ENCODE peak calls at places on chromosomes 12 and 14, in eight cellular contexts. One of them, this sample, is unnamed.

GRCh38 chr12:25241171-25242020 is 9.3 kb downstream of the KRAS start:
- DNase-seq in NCI-H510A: no peak
- DNase-seq in MM.1S: peak
- DNase-seq in stimulated activated CD4-positive, alpha-beta T cell treated with anti-CD3 and anti-CD28 coated beads, TNF-alpha, amount 100 ng/mL, for 4 hours: no peak
- DNase-seq in fibroblast of mammary gland: peak
- DNase-seq in HL-60: no peak
- DNase-seq in pancreas: no peak
- DNase-seq in KBM-7: peak
- DNase-seq in this sample: no peak

GRCh38 chr12:121804417-121805111 is 755 bp downstream of the SETD1B start:
- DNase-seq in fibroblast of mammary gland: no peak
- DNase-seq in HL-60: no peak
- DNase-seq in NCI-H510A: peak
- DNase-seq in MM.1S: no peak
- DNase-seq in pancreas: no peak
- DNase-seq in stimulated activated CD4-positive, alpha-beta T cell treated with anti-CD3 and anti-CD28 coated beads, TNF-alpha, amount 100 ng/mL, for 4 hours: no peak
- DNase-seq in KBM-7: peak
- DNase-seq in this sample: no peak

GRCh38 chr14:104591506-104592291 is 12.1 kb downstream of the C14orf180 start:
- DNase-seq in MM.1S: no peak
- DNase-seq in fibroblast of mammary gland: no peak
- DNase-seq in NCI-H510A: no peak
- DNase-seq in KBM-7: no peak
- DNase-seq in stimulated activated CD4-positive, alpha-beta T cell treated with anti-CD3 and anti-CD28 coated beads, TNF-alpha, amount 100 ng/mL, for 4 hours: no peak
- DNase-seq in pancreas: no peak
- DNase-seq in HL-60: no peak
- DNase-seq in this sample: no peak

GRCh38 chr14:33516898-33517436 is 433.9 kb downstream of the EGLN3 start:
- DNase-seq in MM.1S: no peak
- DNase-seq in fibroblast of mammary gland: no peak
- DNase-seq in pancreas: no peak
- DNase-seq in stimulated activated CD4-positive, alpha-beta T cell treated with anti-CD3 and anti-CD28 coated beads, TNF-alpha, amount 100 ng/mL, for 4 hours: no peak
- DNase-seq in KBM-7: no peak
- DNase-seq in NCI-H510A: no peak
- DNase-seq in HL-60: no peak
- DNase-seq in this sample: no peak

GRCh38 chr12:47844264-47845020 is 24.7 kb upstream of the HDAC7 start:
- DNase-seq in pancreas: no peak
- DNase-seq in HL-60: no peak
- DNase-seq in KBM-7: no peak
- DNase-seq in MM.1S: no peak
- DNase-seq in stimulated activated CD4-positive, alpha-beta T cell treated with anti-CD3 and anti-CD28 coated beads, TNF-alpha, amount 100 ng/mL, for 4 hours: no peak
- DNase-seq in NCI-H510A: no peak
- DNase-seq in fibroblast of mammary gland: peak
- DNase-seq in this sample: no peak

GRCh38 chr12:27999970-28000369 is 27.4 kb upstream of the PTHLH start:
- DNase-seq in fibroblast of mammary gland: no peak
- DNase-seq in HL-60: no peak
- DNase-seq in NCI-H510A: no peak
- DNase-seq in pancreas: no peak
- DNase-seq in KBM-7: no peak
- DNase-seq in stimulated activated CD4-positive, alpha-beta T cell treated with anti-CD3 and anti-CD28 coated beads, TNF-alpha, amount 100 ng/mL, for 4 hours: no peak
- DNase-seq in MM.1S: no peak
- DNase-seq in this sample: no peak

GRCh38 chr12:106140223-106140986 is 1.7 kb upstream of the NUAK1 start:
- DNase-seq in MM.1S: no peak
- DNase-seq in fibroblast of mammary gland: no peak
- DNase-seq in pancreas: no peak
- DNase-seq in HL-60: no peak
- DNase-seq in NCI-H510A: no peak
- DNase-seq in KBM-7: no peak
- DNase-seq in stimulated activated CD4-positive, alpha-beta T cell treated with anti-CD3 and anti-CD28 coated beads, TNF-alpha, amount 100 ng/mL, for 4 hours: no peak
- DNase-seq in this sample: no peak

GRCh38 chr14:102796661-102797190 is 19.5 kb downstream of the TRAF3 start:
- DNase-seq in stimulated activated CD4-positive, alpha-beta T cell treated with anti-CD3 and anti-CD28 coated beads, TNF-alpha, amount 100 ng/mL, for 4 hours: no peak
- DNase-seq in fibroblast of mammary gland: no peak
- DNase-seq in NCI-H510A: no peak
- DNase-seq in KBM-7: no peak
- DNase-seq in pancreas: no peak
- DNase-seq in MM.1S: no peak
- DNase-seq in HL-60: no peak
- DNase-seq in this sample: no peak

GRCh38 chr14:69532561-69533335 is 41.9 kb downstream of the CCDC177 start:
- DNase-seq in NCI-H510A: no peak
- DNase-seq in pancreas: no peak
- DNase-seq in KBM-7: no peak
- DNase-seq in fibroblast of mammary gland: no peak
- DNase-seq in stimulated activated CD4-positive, alpha-beta T cell treated with anti-CD3 and anti-CD28 coated beads, TNF-alpha, amount 100 ng/mL, for 4 hours: no peak
- DNase-seq in HL-60: no peak
- DNase-seq in MM.1S: no peak
- DNase-seq in this sample: no peak

GRCh38 chr12:122050706-122051105 is 27.9 kb upstream of the MLXIP start:
- DNase-seq in fibroblast of mammary gland: no peak
- DNase-seq in pancreas: no peak
- DNase-seq in NCI-H510A: no peak
- DNase-seq in stimulated activated CD4-positive, alpha-beta T cell treated with anti-CD3 and anti-CD28 coated beads, TNF-alpha, amount 100 ng/mL, for 4 hours: no peak
- DNase-seq in KBM-7: no peak
- DNase-seq in MM.1S: no peak
- DNase-seq in HL-60: no peak
- DNase-seq in this sample: no peak

GRCh38 chr14:88793259-88793625 is 489 bp upstream of the EML5 start:
- DNase-seq in KBM-7: no peak
- DNase-seq in stimulated activated CD4-positive, alpha-beta T cell treated with anti-CD3 and anti-CD28 coated beads, TNF-alpha, amount 100 ng/mL, for 4 hours: no peak
- DNase-seq in HL-60: no peak
- DNase-seq in pancreas: peak
- DNase-seq in fibroblast of mammary gland: no peak
- DNase-seq in NCI-H510A: no peak
- DNase-seq in MM.1S: no peak
- DNase-seq in this sample: no peak

GRCh38 chr12:49603721-49604120 is 1.7 kb downstream of the FAM186B start:
- DNase-seq in NCI-H510A: no peak
- DNase-seq in HL-60: no peak
- DNase-seq in fibroblast of mammary gland: no peak
- DNase-seq in stimulated activated CD4-positive, alpha-beta T cell treated with anti-CD3 and anti-CD28 coated beads, TNF-alpha, amount 100 ng/mL, for 4 hours: no peak
- DNase-seq in pancreas: no peak
- DNase-seq in MM.1S: no peak
- DNase-seq in KBM-7: no peak
- DNase-seq in this sample: no peak

GRCh38 chr12:38915783-38916182 is 10.4 kb upstream of the CPNE8 start:
- DNase-seq in KBM-7: peak
- DNase-seq in pancreas: no peak
- DNase-seq in stimulated activated CD4-positive, alpha-beta T cell treated with anti-CD3 and anti-CD28 coated beads, TNF-alpha, amount 100 ng/mL, for 4 hours: no peak
- DNase-seq in HL-60: no peak
- DNase-seq in MM.1S: no peak
- DNase-seq in NCI-H510A: no peak
- DNase-seq in fibroblast of mammary gland: no peak
- DNase-seq in this sample: no peak

GRCh38 chr14:97848351-97848980 is 1051.3 kb downstream of the VRK1 start:
- DNase-seq in fibroblast of mammary gland: no peak
- DNase-seq in pancreas: no peak
- DNase-seq in HL-60: no peak
- DNase-seq in MM.1S: no peak
- DNase-seq in KBM-7: no peak
- DNase-seq in stimulated activated CD4-positive, alpha-beta T cell treated with anti-CD3 and anti-CD28 coated beads, TNF-alpha, amount 100 ng/mL, for 4 hours: no peak
- DNase-seq in NCI-H510A: peak
- DNase-seq in this sample: no peak

GRCh38 chr14:88553886-88554457 is 835 bp downstream of the PTPN21 start:
- DNase-seq in stimulated activated CD4-positive, alpha-beta T cell treated with anti-CD3 and anti-CD28 coated beads, TNF-alpha, amount 100 ng/mL, for 4 hours: no peak
- DNase-seq in NCI-H510A: no peak
- DNase-seq in MM.1S: no peak
- DNase-seq in fibroblast of mammary gland: peak
- DNase-seq in pancreas: no peak
- DNase-seq in HL-60: no peak
- DNase-seq in KBM-7: peak
- DNase-seq in this sample: no peak

GRCh38 chr14:23286904-23287479 is 1.1 kb upstream of the HOMEZ start:
- DNase-seq in KBM-7: no peak
- DNase-seq in NCI-H510A: no peak
- DNase-seq in MM.1S: no peak
- DNase-seq in fibroblast of mammary gland: peak
- DNase-seq in pancreas: no peak
- DNase-seq in stimulated activated CD4-positive, alpha-beta T cell treated with anti-CD3 and anti-CD28 coated beads, TNF-alpha, amount 100 ng/mL, for 4 hours: no peak
- DNase-seq in HL-60: no peak
- DNase-seq in this sample: no peak

GRCh38 chr14:39469094-39469710 is 37.0 kb upstream of the FBXO33 start:
- DNase-seq in MM.1S: peak
- DNase-seq in pancreas: no peak
- DNase-seq in stimulated activated CD4-positive, alpha-beta T cell treated with anti-CD3 and anti-CD28 coated beads, TNF-alpha, amount 100 ng/mL, for 4 hours: no peak
- DNase-seq in fibroblast of mammary gland: peak
- DNase-seq in KBM-7: peak
- DNase-seq in NCI-H510A: no peak
- DNase-seq in HL-60: no peak
- DNase-seq in this sample: no peak

GRCh38 chr12:102406033-102406584 is 74.3 kb downstream of the IGF1 start:
- DNase-seq in pancreas: peak
- DNase-seq in fibroblast of mammary gland: peak
- DNase-seq in stimulated activated CD4-positive, alpha-beta T cell treated with anti-CD3 and anti-CD28 coated beads, TNF-alpha, amount 100 ng/mL, for 4 hours: no peak
- DNase-seq in HL-60: no peak
- DNase-seq in KBM-7: no peak
- DNase-seq in NCI-H510A: peak
- DNase-seq in MM.1S: no peak
- DNase-seq in this sample: peak

GRCh38 chr12:3441435-3441834 is 49.6 kb upstream of the PRMT8 start:
- DNase-seq in stimulated activated CD4-positive, alpha-beta T cell treated with anti-CD3 and anti-CD28 coated beads, TNF-alpha, amount 100 ng/mL, for 4 hours: no peak
- DNase-seq in NCI-H510A: no peak
- DNase-seq in MM.1S: no peak
- DNase-seq in fibroblast of mammary gland: no peak
- DNase-seq in KBM-7: no peak
- DNase-seq in HL-60: no peak
- DNase-seq in pancreas: no peak
- DNase-seq in this sample: no peak

GRCh38 chr12:52818376-52818775 is 4.5 kb upstream of the KRT4 start:
- DNase-seq in KBM-7: no peak
- DNase-seq in stimulated activated CD4-positive, alpha-beta T cell treated with anti-CD3 and anti-CD28 coated beads, TNF-alpha, amount 100 ng/mL, for 4 hours: no peak
- DNase-seq in MM.1S: no peak
- DNase-seq in HL-60: no peak
- DNase-seq in NCI-H510A: no peak
- DNase-seq in fibroblast of mammary gland: no peak
- DNase-seq in pancreas: no peak
- DNase-seq in this sample: no peak

GRCh38 chr12:95553202-95553943 is 2.1 kb upstream of the USP44 start:
- DNase-seq in stimulated activated CD4-positive, alpha-beta T cell treated with anti-CD3 and anti-CD28 coated beads, TNF-alpha, amount 100 ng/mL, for 4 hours: no peak
- DNase-seq in NCI-H510A: no peak
- DNase-seq in MM.1S: no peak
- DNase-seq in fibroblast of mammary gland: no peak
- DNase-seq in pancreas: no peak
- DNase-seq in KBM-7: peak
- DNase-seq in HL-60: no peak
- DNase-seq in this sample: no peak

GRCh38 chr12:95130096-95130495 is 56.7 kb upstream of the NR2C1 start:
- DNase-seq in HL-60: no peak
- DNase-seq in pancreas: no peak
- DNase-seq in MM.1S: no peak
- DNase-seq in fibroblast of mammary gland: no peak
- DNase-seq in stimulated activated CD4-positive, alpha-beta T cell treated with anti-CD3 and anti-CD28 coated beads, TNF-alpha, amount 100 ng/mL, for 4 hours: no peak
- DNase-seq in NCI-H510A: no peak
- DNase-seq in KBM-7: peak
- DNase-seq in this sample: no peak

GRCh38 chr12:51323317-51323960 is 535 bp downstream of the BIN2 start:
- DNase-seq in HL-60: no peak
- DNase-seq in stimulated activated CD4-positive, alpha-beta T cell treated with anti-CD3 and anti-CD28 coated beads, TNF-alpha, amount 100 ng/mL, for 4 hours: no peak
- DNase-seq in NCI-H510A: no peak
- DNase-seq in KBM-7: no peak
- DNase-seq in pancreas: no peak
- DNase-seq in fibroblast of mammary gland: no peak
- DNase-seq in MM.1S: peak
- DNase-seq in this sample: no peak

GRCh38 chr12:9925746-9926393 is 6.3 kb downstream of the CLEC2A start:
- DNase-seq in MM.1S: peak
- DNase-seq in fibroblast of mammary gland: peak
- DNase-seq in HL-60: no peak
- DNase-seq in stimulated activated CD4-positive, alpha-beta T cell treated with anti-CD3 and anti-CD28 coated beads, TNF-alpha, amount 100 ng/mL, for 4 hours: no peak
- DNase-seq in KBM-7: peak
- DNase-seq in pancreas: no peak
- DNase-seq in NCI-H510A: peak
- DNase-seq in this sample: peak

GRCh38 chr14:54696998-54697397 is 130.1 kb downstream of the SAMD4A start:
- DNase-seq in stimulated activated CD4-positive, alpha-beta T cell treated with anti-CD3 and anti-CD28 coated beads, TNF-alpha, amount 100 ng/mL, for 4 hours: no peak
- DNase-seq in NCI-H510A: no peak
- DNase-seq in pancreas: no peak
- DNase-seq in MM.1S: no peak
- DNase-seq in KBM-7: no peak
- DNase-seq in fibroblast of mammary gland: no peak
- DNase-seq in HL-60: no peak
- DNase-seq in this sample: no peak

GRCh38 chr14:73712071-73712506 is 2.1 kb downstream of the PNMA1 start:
- DNase-seq in KBM-7: no peak
- DNase-seq in stimulated activated CD4-positive, alpha-beta T cell treated with anti-CD3 and anti-CD28 coated beads, TNF-alpha, amount 100 ng/mL, for 4 hours: no peak
- DNase-seq in MM.1S: no peak
- DNase-seq in pancreas: no peak
- DNase-seq in fibroblast of mammary gland: no peak
- DNase-seq in HL-60: no peak
- DNase-seq in NCI-H510A: no peak
- DNase-seq in this sample: no peak

GRCh38 chr14:63045612-63046320 is 508 bp upstream of the KCNH5 start:
- DNase-seq in pancreas: peak
- DNase-seq in MM.1S: peak
- DNase-seq in stimulated activated CD4-positive, alpha-beta T cell treated with anti-CD3 and anti-CD28 coated beads, TNF-alpha, amount 100 ng/mL, for 4 hours: peak
- DNase-seq in NCI-H510A: peak
- DNase-seq in fibroblast of mammary gland: peak
- DNase-seq in HL-60: no peak
- DNase-seq in KBM-7: no peak
- DNase-seq in this sample: no peak

GRCh38 chr14:36313898-36314297 is 6.5 kb downstream of the MBIP start:
- DNase-seq in stimulated activated CD4-positive, alpha-beta T cell treated with anti-CD3 and anti-CD28 coated beads, TNF-alpha, amount 100 ng/mL, for 4 hours: no peak
- DNase-seq in fibroblast of mammary gland: no peak
- DNase-seq in HL-60: no peak
- DNase-seq in NCI-H510A: no peak
- DNase-seq in MM.1S: no peak
- DNase-seq in pancreas: no peak
- DNase-seq in KBM-7: peak
- DNase-seq in this sample: no peak

GRCh38 chr12:5516781-5517180 is 84.9 kb downstream of the NTF3 start:
- DNase-seq in NCI-H510A: no peak
- DNase-seq in pancreas: no peak
- DNase-seq in MM.1S: no peak
- DNase-seq in KBM-7: no peak
- DNase-seq in fibroblast of mammary gland: no peak
- DNase-seq in HL-60: no peak
- DNase-seq in stimulated activated CD4-positive, alpha-beta T cell treated with anti-CD3 and anti-CD28 coated beads, TNF-alpha, amount 100 ng/mL, for 4 hours: no peak
- DNase-seq in this sample: no peak

GRCh38 chr12:89706551-89707348 is 1.9 kb downstream of the ATP2B1 start:
- DNase-seq in MM.1S: no peak
- DNase-seq in fibroblast of mammary gland: peak
- DNase-seq in pancreas: peak
- DNase-seq in KBM-7: peak
- DNase-seq in NCI-H510A: no peak
- DNase-seq in stimulated activated CD4-positive, alpha-beta T cell treated with anti-CD3 and anti-CD28 coated beads, TNF-alpha, amount 100 ng/mL, for 4 hours: no peak
- DNase-seq in HL-60: no peak
- DNase-seq in this sample: peak

GRCh38 chr12:123055281-123055766 is 74.8 kb downstream of the ARL6IP4 start:
- DNase-seq in fibroblast of mammary gland: no peak
- DNase-seq in stimulated activated CD4-positive, alpha-beta T cell treated with anti-CD3 and anti-CD28 coated beads, TNF-alpha, amount 100 ng/mL, for 4 hours: no peak
- DNase-seq in MM.1S: no peak
- DNase-seq in NCI-H510A: no peak
- DNase-seq in HL-60: no peak
- DNase-seq in KBM-7: no peak
- DNase-seq in pancreas: no peak
- DNase-seq in this sample: no peak

GRCh38 chr14:105999361-106000028 is 473.1 kb downstream of the TMEM121 start:
- DNase-seq in KBM-7: peak
- DNase-seq in NCI-H510A: no peak
- DNase-seq in fibroblast of mammary gland: peak
- DNase-seq in HL-60: peak
- DNase-seq in stimulated activated CD4-positive, alpha-beta T cell treated with anti-CD3 and anti-CD28 coated beads, TNF-alpha, amount 100 ng/mL, for 4 hours: no peak
- DNase-seq in MM.1S: no peak
- DNase-seq in pancreas: peak
- DNase-seq in this sample: peak

GRCh38 chr14:20564501-20564997 is 3.7 kb upstream of the RNASE9 start:
- DNase-seq in MM.1S: no peak
- DNase-seq in HL-60: no peak
- DNase-seq in NCI-H510A: no peak
- DNase-seq in pancreas: no peak
- DNase-seq in fibroblast of mammary gland: no peak
- DNase-seq in stimulated activated CD4-positive, alpha-beta T cell treated with anti-CD3 and anti-CD28 coated beads, TNF-alpha, amount 100 ng/mL, for 4 hours: no peak
- DNase-seq in KBM-7: no peak
- DNase-seq in this sample: no peak

GRCh38 chr14:87049886-87050820 is 942.8 kb downstream of the GALC start:
- DNase-seq in fibroblast of mammary gland: peak
- DNase-seq in KBM-7: peak
- DNase-seq in stimulated activated CD4-positive, alpha-beta T cell treated with anti-CD3 and anti-CD28 coated beads, TNF-alpha, amount 100 ng/mL, for 4 hours: no peak
- DNase-seq in pancreas: no peak
- DNase-seq in NCI-H510A: no peak
- DNase-seq in HL-60: peak
- DNase-seq in MM.1S: peak
- DNase-seq in this sample: no peak

This sample was measured in heart right ventricle.